ENCODE peak calls at places on chromosome 14, in eight cellular contexts. One of them, this sample, is unnamed.
A peak's percentile ranks its signal among the peaks of the same experiment; 100 is the strongest.

GRCh38 chr14:93010543-93011541 is 87.9 kb downstream of the CHGA start:
- DNase-seq in coronary artery: no peak
- DNase-seq in esophagus squamous epithelium: no peak
- DNase-seq in HepG2: peak; percentile 73
- DNase-seq in endodermal cell: no peak
- DNase-seq in astrocyte of the spinal cord: no peak
- DNase-seq in IMR-90: no peak
- DNase-seq in foreskin fibroblast: no peak
- DNase-seq in this sample: no peak

GRCh38 chr14:75428230-75429104 is 645 bp downstream of the JDP2 start:
- DNase-seq in IMR-90: no peak
- DNase-seq in coronary artery: no peak
- DNase-seq in foreskin fibroblast: no peak
- DNase-seq in endodermal cell: peak; percentile 65
- DNase-seq in astrocyte of the spinal cord: no peak
- DNase-seq in esophagus squamous epithelium: no peak
- DNase-seq in HepG2: no peak
- DNase-seq in this sample: peak; percentile 21

GRCh38 chr14:31206536-31207286 is 882 bp downstream of the HECTD1 start:
- DNase-seq in IMR-90: no peak
- DNase-seq in HepG2: peak; percentile 50
- DNase-seq in endodermal cell: peak; percentile 77
- DNase-seq in astrocyte of the spinal cord: peak; percentile 9
- DNase-seq in esophagus squamous epithelium: no peak
- DNase-seq in coronary artery: peak; percentile 82
- DNase-seq in foreskin fibroblast: no peak
- DNase-seq in this sample: peak; percentile 49

GRCh38 chr14:29716150-29716549 is 211.5 kb downstream of the PRKD1 start:
- DNase-seq in endodermal cell: no peak
- DNase-seq in esophagus squamous epithelium: no peak
- DNase-seq in coronary artery: no peak
- DNase-seq in IMR-90: peak; percentile 54
- DNase-seq in foreskin fibroblast: peak; percentile 67
- DNase-seq in astrocyte of the spinal cord: no peak
- DNase-seq in HepG2: no peak
- DNase-seq in this sample: no peak

GRCh38 chr14:76546426-76547221 is 170.7 kb downstream of the ESRRB start:
- DNase-seq in foreskin fibroblast: no peak
- DNase-seq in HepG2: peak; percentile 25
- DNase-seq in IMR-90: no peak
- DNase-seq in endodermal cell: peak; percentile 92
- DNase-seq in esophagus squamous epithelium: no peak
- DNase-seq in astrocyte of the spinal cord: no peak
- DNase-seq in coronary artery: no peak
- DNase-seq in this sample: peak; percentile 63

GRCh38 chr14:80047761-80048160 is 163.5 kb downstream of the DIO2 start:
- DNase-seq in endodermal cell: no peak
- DNase-seq in astrocyte of the spinal cord: no peak
- DNase-seq in foreskin fibroblast: no peak
- DNase-seq in esophagus squamous epithelium: no peak
- DNase-seq in IMR-90: no peak
- DNase-seq in coronary artery: no peak
- DNase-seq in HepG2: no peak
- DNase-seq in this sample: no peak

GRCh38 chr14:36396798-36397197 is 76.4 kb upstream of the MBIP start:
- DNase-seq in coronary artery: no peak
- DNase-seq in astrocyte of the spinal cord: no peak
- DNase-seq in HepG2: no peak
- DNase-seq in esophagus squamous epithelium: no peak
- DNase-seq in foreskin fibroblast: no peak
- DNase-seq in endodermal cell: no peak
- DNase-seq in IMR-90: no peak
- DNase-seq in this sample: no peak

GRCh38 chr14:69873877-69874780 is 5.1 kb upstream of the SMOC1 start:
- DNase-seq in HepG2: no peak
- DNase-seq in astrocyte of the spinal cord: peak; percentile 72
- DNase-seq in foreskin fibroblast: peak; percentile 39
- DNase-seq in endodermal cell: no peak
- DNase-seq in IMR-90: peak; percentile 51
- DNase-seq in coronary artery: no peak
- DNase-seq in esophagus squamous epithelium: no peak
- DNase-seq in this sample: peak; percentile 36

GRCh38 chr14:69475194-69475818 is 9.2 kb upstream of the PLEKHD1 start:
- DNase-seq in astrocyte of the spinal cord: peak; percentile 10
- DNase-seq in HepG2: peak; percentile 19
- DNase-seq in foreskin fibroblast: no peak
- DNase-seq in IMR-90: peak; percentile 7
- DNase-seq in endodermal cell: no peak
- DNase-seq in coronary artery: no peak
- DNase-seq in esophagus squamous epithelium: no peak
- DNase-seq in this sample: peak; percentile 44

GRCh38 chr14:51652168-51653095 is 722 bp downstream of the FRMD6 start:
- DNase-seq in endodermal cell: peak; percentile 81
- DNase-seq in foreskin fibroblast: no peak
- DNase-seq in astrocyte of the spinal cord: peak; percentile 33
- DNase-seq in HepG2: no peak
- DNase-seq in IMR-90: no peak
- DNase-seq in esophagus squamous epithelium: no peak
- DNase-seq in coronary artery: no peak
- DNase-seq in this sample: no peak

GRCh38 chr14:92793709-92794546 is at the start of gene GOLGA5:
- DNase-seq in esophagus squamous epithelium: peak; percentile 89
- DNase-seq in foreskin fibroblast: peak; percentile 98
- DNase-seq in HepG2: peak; percentile 95
- DNase-seq in IMR-90: peak; percentile 98
- DNase-seq in endodermal cell: peak; percentile 99
- DNase-seq in coronary artery: peak; percentile 99
- DNase-seq in astrocyte of the spinal cord: peak; percentile 98
- DNase-seq in this sample: peak; percentile 99

GRCh38 chr14:61280526-61281185 is 482 bp downstream of the TMEM30B start:
- DNase-seq in endodermal cell: peak; percentile 85
- DNase-seq in esophagus squamous epithelium: no peak
- DNase-seq in IMR-90: peak; percentile 34
- DNase-seq in foreskin fibroblast: peak; percentile 51
- DNase-seq in coronary artery: no peak
- DNase-seq in HepG2: no peak
- DNase-seq in astrocyte of the spinal cord: peak; percentile 38
- DNase-seq in this sample: peak; percentile 82

GRCh38 chr14:60233251-60233650 is 15.8 kb upstream of the PPM1A start:
- DNase-seq in endodermal cell: no peak
- DNase-seq in foreskin fibroblast: no peak
- DNase-seq in astrocyte of the spinal cord: no peak
- DNase-seq in HepG2: peak; percentile 29
- DNase-seq in coronary artery: no peak
- DNase-seq in esophagus squamous epithelium: no peak
- DNase-seq in IMR-90: peak; percentile 10
- DNase-seq in this sample: no peak

GRCh38 chr14:105126970-105127307 is 41.6 kb downstream of the JAG2 start:
- DNase-seq in esophagus squamous epithelium: no peak
- DNase-seq in coronary artery: peak; percentile 14
- DNase-seq in astrocyte of the spinal cord: no peak
- DNase-seq in foreskin fibroblast: no peak
- DNase-seq in HepG2: no peak
- DNase-seq in IMR-90: no peak
- DNase-seq in endodermal cell: no peak
- DNase-seq in this sample: peak; percentile 26

GRCh38 chr14:81269100-81269978 is 48.6 kb upstream of the GTF2A1 start:
- DNase-seq in endodermal cell: peak; percentile 63
- DNase-seq in foreskin fibroblast: peak; percentile 43
- DNase-seq in IMR-90: peak; percentile 68
- DNase-seq in coronary artery: no peak
- DNase-seq in astrocyte of the spinal cord: peak; percentile 68
- DNase-seq in esophagus squamous epithelium: no peak
- DNase-seq in HepG2: peak; percentile 70
- DNase-seq in this sample: peak; percentile 74

GRCh38 chr14:88439088-88439487 is 53.6 kb downstream of the SPATA7 start:
- DNase-seq in esophagus squamous epithelium: no peak
- DNase-seq in astrocyte of the spinal cord: no peak
- DNase-seq in IMR-90: no peak
- DNase-seq in HepG2: no peak
- DNase-seq in endodermal cell: no peak
- DNase-seq in coronary artery: no peak
- DNase-seq in foreskin fibroblast: no peak
- DNase-seq in this sample: no peak

DNA sequence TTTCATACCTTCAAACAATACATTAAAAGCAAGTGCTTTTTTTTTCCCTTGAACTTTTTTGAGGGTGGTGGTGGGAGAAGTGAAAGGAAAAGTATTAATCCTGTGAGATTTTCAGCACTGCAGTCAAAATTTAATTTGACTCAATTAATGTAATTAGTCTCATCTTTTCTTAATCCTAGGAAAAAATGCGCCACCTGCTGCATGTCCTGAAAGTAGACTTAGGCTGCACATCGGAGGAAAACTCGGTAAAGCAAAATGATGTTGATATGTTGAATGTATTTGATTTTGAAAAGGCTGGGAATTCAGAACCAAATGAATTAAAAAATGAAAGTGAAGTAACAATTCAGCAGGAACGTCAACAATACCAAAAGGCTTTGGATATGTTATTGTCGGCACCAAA is 52.2 kb downstream of the SPATA7 start:
- DNase-seq in astrocyte of the spinal cord: no peak
- DNase-seq in coronary artery: no peak
- DNase-seq in foreskin fibroblast: no peak
- DNase-seq in esophagus squamous epithelium: no peak
- DNase-seq in endodermal cell: no peak
- DNase-seq in HepG2: no peak
- DNase-seq in IMR-90: no peak
- DNase-seq in this sample: peak; percentile 11
- TF ChIP-seq CTCF in astrocyte of the spinal cord: peak; percentile 40
- TF ChIP-seq CTCF in coronary artery: no peak
- TF ChIP-seq CTCF in foreskin fibroblast: peak; percentile 30
- TF ChIP-seq CTCF in esophagus squamous epithelium: no peak
- TF ChIP-seq CTCF in endodermal cell: peak; percentile 21
- TF ChIP-seq CTCF in HepG2: no peak
- TF ChIP-seq CTCF in IMR-90: peak; percentile 32
- TF ChIP-seq CTCF in this sample: peak; percentile 31

GRCh38 chr14:64707661-64708060 is 3.4 kb downstream of the PLEKHG3 start:
- DNase-seq in foreskin fibroblast: peak; percentile 65
- DNase-seq in IMR-90: peak; percentile 85
- DNase-seq in astrocyte of the spinal cord: peak; percentile 78
- DNase-seq in coronary artery: peak; percentile 56
- DNase-seq in HepG2: peak; percentile 81
- DNase-seq in esophagus squamous epithelium: no peak
- DNase-seq in endodermal cell: peak; percentile 53
- DNase-seq in this sample: peak; percentile 98
- H3K4me3 ChIP-seq in foreskin fibroblast: no peak overlapping the region
- H3K4me3 ChIP-seq in IMR-90: no peak overlapping the region
- H3K4me3 ChIP-seq in astrocyte of the spinal cord: no peak overlapping the region
- H3K4me3 ChIP-seq in coronary artery: peak overlapping the region; percentile 93
- H3K4me3 ChIP-seq in HepG2: no peak overlapping the region
- H3K4me3 ChIP-seq in esophagus squamous epithelium: peak overlapping the region; percentile 2
- H3K4me3 ChIP-seq in endodermal cell: peak overlapping the region; percentile 89
- H3K4me3 ChIP-seq in this sample: peak overlapping the region; percentile 23

GRCh38 chr14:55843718-55844403 is 263.9 kb downstream of the KTN1 start:
- DNase-seq in astrocyte of the spinal cord: peak; percentile 22
- DNase-seq in coronary artery: no peak
- DNase-seq in esophagus squamous epithelium: no peak
- DNase-seq in IMR-90: peak; percentile 14
- DNase-seq in foreskin fibroblast: no peak
- DNase-seq in endodermal cell: no peak
- DNase-seq in HepG2: no peak
- DNase-seq in this sample: no peak
- TF ChIP-seq CTCF in astrocyte of the spinal cord: no peak
- TF ChIP-seq CTCF in coronary artery: no peak
- TF ChIP-seq CTCF in esophagus squamous epithelium: no peak
- TF ChIP-seq CTCF in IMR-90: peak; percentile 39
- TF ChIP-seq CTCF in foreskin fibroblast: no peak
- TF ChIP-seq CTCF in endodermal cell: peak; percentile 55
- TF ChIP-seq CTCF in HepG2: no peak
- TF ChIP-seq CTCF in this sample: no peak

DNA sequence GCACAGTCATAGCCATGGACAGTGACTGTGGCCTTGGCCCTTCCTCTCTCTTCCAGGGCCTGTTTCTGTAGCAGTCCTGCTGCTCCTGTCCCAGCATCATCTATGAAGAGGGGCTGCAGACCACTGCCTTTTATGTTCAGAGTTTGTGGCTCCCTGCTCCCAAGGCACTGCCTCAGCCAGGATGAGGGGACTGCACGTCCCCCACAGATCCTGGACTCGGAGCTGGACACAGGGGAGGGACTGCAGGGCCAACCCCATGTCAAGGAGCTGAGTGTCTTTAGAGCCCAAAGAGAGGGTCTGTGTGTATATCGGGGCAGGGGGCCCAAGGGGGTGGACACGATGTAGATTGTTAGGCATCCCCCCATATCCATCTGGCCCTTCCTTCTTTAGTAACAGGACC is 60.6 kb upstream of the DIO3 start:
- DNase-seq in coronary artery: peak; percentile 33
- DNase-seq in astrocyte of the spinal cord: no peak
- DNase-seq in HepG2: no peak
- DNase-seq in esophagus squamous epithelium: no peak
- DNase-seq in IMR-90: no peak
- DNase-seq in foreskin fibroblast: no peak
- DNase-seq in endodermal cell: peak; percentile 14
- DNase-seq in this sample: no peak
- H3K4me3 ChIP-seq in coronary artery: no peak overlapping the region
- H3K4me3 ChIP-seq in astrocyte of the spinal cord: no peak overlapping the region
- H3K4me3 ChIP-seq in HepG2: no peak overlapping the region
- H3K4me3 ChIP-seq in esophagus squamous epithelium: no peak overlapping the region
- H3K4me3 ChIP-seq in IMR-90: no peak overlapping the region
- H3K4me3 ChIP-seq in foreskin fibroblast: no peak overlapping the region
- H3K4me3 ChIP-seq in endodermal cell: no peak overlapping the region
- H3K4me3 ChIP-seq in this sample: no peak overlapping the region

GRCh38 chr14:39469094-39469710 is 37.0 kb upstream of the FBXO33 start:
- DNase-seq in esophagus squamous epithelium: no peak
- DNase-seq in HepG2: peak; percentile 74
- DNase-seq in IMR-90: no peak
- DNase-seq in astrocyte of the spinal cord: no peak
- DNase-seq in endodermal cell: peak; percentile 85
- DNase-seq in foreskin fibroblast: no peak
- DNase-seq in coronary artery: no peak
- DNase-seq in this sample: no peak
- TF ChIP-seq CTCF in esophagus squamous epithelium: no peak
- TF ChIP-seq CTCF in HepG2: peak; percentile 94
- TF ChIP-seq CTCF in IMR-90: peak; percentile 27
- TF ChIP-seq CTCF in astrocyte of the spinal cord: peak; percentile 20
- TF ChIP-seq CTCF in endodermal cell: peak; percentile 74
- TF ChIP-seq CTCF in foreskin fibroblast: no peak
- TF ChIP-seq CTCF in coronary artery: no peak
- TF ChIP-seq CTCF in this sample: no peak

This sample was measured in epithelial cell of esophagus.